ENCODE peak calls at places on chromosomes 5 and 9, in five cellular contexts. K, N, F, C and M are unnamed samples.

GRCh38 chr5:116455061-116455460 is 119.6 kb downstream of the SEMA6A start:
- DNase-seq in N (no peak), C (no peak), K (no peak), F (no peak), M (no peak)

GRCh38 chr5:71830626-71831539 is 111.8 kb downstream of the CARTPT start:
- DNase-seq in N (peak), C (peak), F (peak), K (peak), M (peak)

GRCh38 chr9:100098241-100098886 is 436 bp downstream of the ERP44 start:
- DNase-seq in K (peak), N (peak), F (peak), C (peak), M (peak)

GRCh38 chr5:171649002-171649401 is 136.6 kb upstream of the SMIM23 start:
- DNase-seq in K (no peak), F (no peak), C (no peak), N (no peak), M (no peak)

GRCh38 chr9:27131731-27132130 is 22.7 kb downstream of the TEK start:
- DNase-seq in N (no peak), K (no peak), C (no peak), F (no peak), M (no peak)

GRCh38 chr5:141686648-141687416 is 4.8 kb upstream of the ARAP3 start:
- DNase-seq in F (no peak), N (no peak), C (no peak), K (no peak), M (no peak)

GRCh38 chr5:102902647-102903046 is 147.5 kb downstream of the PAM start:
- DNase-seq in N (no peak), F (no peak), C (no peak), K (no peak), M (no peak)

GRCh38 chr5:108258001-108258400 is 123.9 kb downstream of the FBXL17 start:
- DNase-seq in K (no peak), N (no peak), C (no peak), F (no peak), M (no peak)

GRCh38 chr5:120297621-120298020 is 166.5 kb upstream of the PRR16 start:
- DNase-seq in N (no peak), F (no peak), K (no peak), C (no peak), M (no peak)

GRCh38 chr9:72751541-72751940 is 201.3 kb downstream of the ALDH1A1 start:
- DNase-seq in N (no peak), C (no peak), F (no peak), K (no peak), M (no peak)

GRCh38 chr5:89117131-89117644 is 234.2 kb upstream of the MEF2C start:
- DNase-seq in F (no peak), N (no peak), K (peak), C (no peak), M (no peak)

GRCh38 chr5:36070687-36071571 is 4.2 kb upstream of the UGT3A2 start:
- DNase-seq in N (no peak), K (no peak), C (no peak), F (no peak), M (no peak)

GRCh38 chr5:142860291-142860690 is 90.1 kb downstream of the ARHGAP26 start:
- DNase-seq in N (no peak), C (no peak), F (no peak), K (no peak), M (no peak)

GRCh38 chr5:114116981-114117380 is 244.9 kb upstream of the KCNN2 start:
- DNase-seq in K (no peak), N (no peak), F (no peak), C (no peak), M (no peak)

GRCh38 chr5:81167078-81167477 is 66.0 kb upstream of the CKMT2 start:
- DNase-seq in N (no peak), F (no peak), K (no peak), C (no peak), M (no peak)

GRCh38 chr9:36263662-36264061 is 5.4 kb upstream of the GNE start:
- DNase-seq in N (no peak), C (no peak), K (no peak), F (no peak), M (no peak)

GRCh38 chr9:36258989-36259315 is 704 bp upstream of the GNE start:
- DNase-seq in K (no peak), F (peak), C (no peak), N (no peak), M (peak)

GRCh38 chr9:36258170-36258988 is at the start of gene GNE:
- DNase-seq in C (peak), N (peak), K (peak), F (peak), M (peak)
- TF ChIP-seq POLR2A in C (peak), N (peak), K (peak), F (peak), M (peak)

GRCh38 chr5:1103505-1104326 is 8.1 kb downstream of the SLC12A7 start:
- DNase-seq in K (peak), C (no peak), N (peak), F (peak), M (peak)

GRCh38 chr5:1104327-1105006 is 7.4 kb downstream of the SLC12A7 start:
- DNase-seq in F (no peak), N (no peak), C (no peak), K (no peak), M (no peak)

GRCh38 chr5:1106385-1107166 is 5.3 kb downstream of the SLC12A7 start:
- DNase-seq in N (no peak), F (no peak), C (no peak), K (no peak), M (no peak)

GRCh38 chr5:1107167-1108007 is 4.5 kb downstream of the SLC12A7 start:
- DNase-seq in N (no peak), F (no peak), C (no peak), K (no peak), M (no peak)

DNA sequence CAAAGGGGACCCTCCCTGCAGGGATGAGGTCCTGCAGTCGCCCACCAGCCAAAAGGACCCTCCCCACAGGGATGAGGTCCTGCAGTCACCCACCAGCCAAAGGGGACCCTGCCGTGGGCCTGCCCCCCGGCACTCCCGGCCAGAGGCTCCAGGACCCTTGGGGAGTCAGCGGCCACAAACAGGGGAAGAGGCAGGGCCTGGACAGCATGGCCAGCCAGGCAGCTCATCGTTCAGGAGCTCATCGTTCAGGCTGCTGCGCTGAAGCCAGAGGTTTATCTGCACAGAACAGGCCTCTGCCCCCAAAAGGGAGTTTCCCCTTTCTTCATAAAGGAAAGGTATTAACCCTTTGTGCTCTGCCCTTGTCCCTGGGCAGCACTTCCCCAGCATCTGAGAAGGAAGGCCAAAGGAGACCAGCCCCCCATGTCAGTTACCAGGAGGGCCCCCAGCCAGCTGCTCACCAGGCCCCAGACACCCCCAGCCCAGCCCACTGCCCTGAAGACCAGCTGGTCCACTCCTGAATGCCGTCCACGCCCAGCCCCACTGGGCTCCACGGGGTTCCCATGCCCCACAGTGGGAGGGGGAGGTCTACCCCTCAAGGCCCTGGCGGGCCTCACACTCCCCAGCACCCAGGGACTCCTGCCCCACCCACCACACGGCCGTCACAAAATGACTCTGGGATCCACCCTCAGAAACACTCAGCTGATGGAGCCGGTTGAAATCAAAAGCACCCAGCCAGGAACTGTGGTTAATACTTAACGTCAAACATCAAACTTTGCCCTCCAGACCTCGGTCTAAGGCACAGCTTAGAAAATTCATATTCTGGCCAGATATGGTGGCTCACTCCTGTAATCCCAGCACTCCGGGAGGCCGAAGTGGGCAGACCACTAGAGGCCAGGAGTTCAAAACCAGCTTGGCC is 6.3 kb downstream of the SLC12A7 start:
- DNase-seq in C (peak), N (peak), K (peak), F (no peak), M (no peak)
- TF ChIP-seq EP300 in C (no peak), N (no peak), K (no peak), F (no peak), M (no peak)

GRCh38 chr5:50655067-50655809 is 11.2 kb upstream of the PARP8 start:
- DNase-seq in N (no peak), F (no peak), K (no peak), C (no peak), M (no peak)
- H3K27ac ChIP-seq in N (peak), F (no peak), K (no peak), C (no peak), M (no peak)

DNA sequence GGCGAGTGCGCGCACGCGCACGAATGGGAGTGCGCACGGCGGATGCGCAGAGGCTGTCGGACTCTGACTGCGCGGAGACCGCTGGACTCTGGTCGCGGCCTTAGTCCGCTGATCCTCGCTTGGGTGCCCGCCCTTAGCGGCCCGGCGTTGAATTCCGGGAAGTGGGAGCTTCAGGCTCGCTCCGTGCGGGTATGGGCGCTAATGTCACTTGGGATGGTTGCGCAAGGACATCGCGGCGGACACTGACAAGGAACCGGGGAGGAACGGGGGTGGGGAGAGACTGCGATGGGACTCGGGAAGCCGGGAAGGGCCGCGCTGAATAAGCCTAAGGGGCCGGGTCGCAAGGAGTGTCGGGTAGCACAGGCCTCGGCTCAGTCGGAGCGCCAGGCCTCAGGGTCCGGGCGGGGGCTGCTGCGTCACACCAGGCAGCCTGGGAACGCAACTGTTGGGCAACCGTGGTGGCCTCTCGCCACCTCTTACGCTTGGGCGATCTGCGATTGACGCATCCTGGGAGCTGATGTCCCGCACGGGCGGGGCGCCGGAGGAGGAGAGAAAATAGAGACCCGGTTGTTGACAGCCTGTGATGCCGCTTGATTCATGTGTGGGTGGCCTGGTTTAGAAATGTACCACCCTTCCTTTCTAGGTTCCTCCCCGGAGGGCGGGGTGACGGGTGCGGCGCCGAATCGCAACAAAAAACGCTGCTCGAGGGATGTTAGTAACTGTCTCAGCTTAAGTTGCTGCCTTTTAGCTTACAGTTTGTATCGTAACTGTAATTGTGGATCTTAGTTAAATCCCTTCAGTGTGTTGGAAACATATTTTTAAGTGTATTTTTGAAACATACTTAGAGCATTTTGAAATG is 545 bp upstream of the CHD1 start:
- DNase-seq in C (peak), K (peak), F (peak), N (peak), M (peak)
- TF ChIP-seq POLR2A in C (peak), K (peak), F (peak), N (peak), M (peak)